ENCODE peak calls at places on chromosomes 11 and 22, in six cellular contexts. W is left colon, A is BE2C, H is amniotic stem cell, F is transverse colon, G is endothelial cell of umbilical vein. P is an unnamed sample.

GRCh38 chr11:44178381-44178780 is 82.9 kb downstream of the EXT2 start:
- DNase-seq in G (no peak), F (no peak), A (no peak), W (no peak), H (no peak), P (no peak)

GRCh38 chr22:49198705-49199084 is 629.0 kb downstream of the BRD1 start:
- DNase-seq in G (no peak), W (peak), A (no peak), H (no peak), F (no peak), P (peak)

GRCh38 chr11:2409026-2409553 is 8.5 kb downstream of the TSSC4 start:
- DNase-seq in A (peak), W (no peak), F (no peak), H (no peak), G (no peak), P (no peak)

GRCh38 chr11:46160100-46160499 is 38.8 kb upstream of the PHF21A start:
- DNase-seq in G (no peak), A (no peak), F (no peak), H (no peak), W (no peak), P (no peak)

GRCh38 chr22:29071261-29072045 is 1.4 kb upstream of the KREMEN1 start:
- DNase-seq in G (no peak), A (peak), F (peak), H (no peak), W (peak), P (peak)

GRCh38 chr11:70109006-70109405 is 30.9 kb downstream of the ANO1 start:
- DNase-seq in W (no peak), G (no peak), H (no peak), A (no peak), F (no peak), P (no peak)

GRCh38 chr11:76603202-76603601 is 67.3 kb downstream of the LRRC32 start:
- DNase-seq in G (no peak), A (no peak), F (no peak), H (no peak), W (no peak), P (no peak)

GRCh38 chr22:37701121-37701786 is 4.4 kb downstream of the TRIOBP start:
- DNase-seq in W (no peak), F (no peak), A (no peak), G (peak), H (no peak), P (no peak)

GRCh38 chr11:16791494-16791961 is 53.1 kb downstream of the C11orf58 start:
- DNase-seq in W (no peak), A (no peak), G (peak), F (no peak), H (peak), P (no peak)

GRCh38 chr22:37090920-37091688 is 18.4 kb downstream of the TMPRSS6 start:
- DNase-seq in A (no peak), F (no peak), W (no peak), H (no peak), G (no peak), P (no peak)

GRCh38 chr11:69249641-69250502 is 44.1 kb upstream of the MYEOV start:
- DNase-seq in G (no peak), H (no peak), A (no peak), W (peak), F (no peak), P (no peak)

GRCh38 chr11:70142171-70142875 is 60.8 kb upstream of the FADD start:
- DNase-seq in G (no peak), A (peak), W (no peak), F (no peak), H (no peak), P (no peak)

GRCh38 chr11:24855951-24856350 is 359.1 kb downstream of the LUZP2 start:
- DNase-seq in F (no peak), W (no peak), G (no peak), A (no peak), H (no peak), P (no peak)

GRCh38 chr11:118226781-118227180 is 2.0 kb upstream of the JAML start:
- DNase-seq in H (no peak), W (no peak), A (no peak), F (no peak), G (no peak), P (no peak)

GRCh38 chr22:50308986-50309600 is 1.6 kb upstream of the PLXNB2 start:
- DNase-seq in H (no peak), F (no peak), A (no peak), G (no peak), W (no peak), P (no peak)

GRCh38 chr11:66820381-66820780 is 22.9 kb upstream of the RCE1 start:
- DNase-seq in W (no peak), H (no peak), A (no peak), F (no peak), G (no peak), P (no peak)

GRCh38 chr11:17978553-17979287 is 34.1 kb downstream of the SERGEF start:
- DNase-seq in H (no peak), W (no peak), G (peak), A (peak), F (peak), P (no peak)

GRCh38 chr11:76670475-76671235 is at the start of gene LRRC32:
- DNase-seq in H (no peak), F (peak), A (peak), G (peak), W (no peak), P (no peak)

GRCh38 chr22:37154925-37155712 is 5.4 kb upstream of the IL2RB start:
- DNase-seq in A (no peak), F (no peak), H (no peak), W (no peak), G (no peak), P (no peak)

P was measured in breast epithelium.